ENCODE peak calls at places on chromosomes 5 and 9, in four cellular contexts. A, X, U and Y are unnamed samples.

GRCh38 chr5:22837803-22838202 is 15.3 kb downstream of the CDH12 start:
- DNase-seq in A (no peak), U (no peak), X (no peak), Y (no peak)

GRCh38 chr9:27715651-27716050 is 142.4 kb upstream of the C9orf72 start:
- DNase-seq in A (no peak), X (no peak), U (no peak), Y (no peak)

GRCh38 chr5:151005975-151006576 is 14.3 kb upstream of the GPX3 start:
- DNase-seq in U (no peak), A (no peak), X (no peak), Y (peak; percentile 61)

GRCh38 chr5:74639538-74640449 is 734 bp downstream of the ENC1 start:
- DNase-seq in A (no peak), X (no peak), U (peak; percentile 72), Y (peak; percentile 52)

GRCh38 chr9:110040788-110041187 is 167.2 kb downstream of the C9orf152 start:
- DNase-seq in U (no peak), A (peak; percentile 80), X (no peak), Y (no peak)

GRCh38 chr9:17810728-17811634 is 232.1 kb downstream of the SH3GL2 start:
- DNase-seq in U (no peak), X (peak; percentile 36), A (peak; percentile 7), Y (peak; percentile 65)

GRCh38 chr9:89446440-89447310 is 51.2 kb downstream of the SEMA4D start:
- DNase-seq in A (no peak), U (peak; percentile 33), X (no peak), Y (no peak)

GRCh38 chr5:100517301-100517974 is 17.7 kb upstream of the FAM174A start:
- DNase-seq in U (no peak), X (no peak), A (no peak), Y (no peak)

GRCh38 chr9:118222375-118222774 is 518.2 kb downstream of the TLR4 start:
- DNase-seq in X (peak; percentile 20), A (no peak), U (no peak), Y (no peak)

GRCh38 chr5:5278815-5279381 is 138.8 kb downstream of the ADAMTS16 start:
- DNase-seq in X (no peak), A (no peak), U (no peak), Y (no peak)

GRCh38 chr9:93061791-93062299 is 3.3 kb downstream of the SUSD3 start:
- DNase-seq in U (no peak), A (no peak), X (no peak), Y (peak; percentile 48)

GRCh38 chr5:74040811-74041491 is 415.0 kb downstream of the ARHGEF28 start:
- DNase-seq in U (no peak), A (peak; percentile 48), X (no peak), Y (no peak)

GRCh38 chr5:83562817-83563557 is 91.4 kb downstream of the VCAN start:
- DNase-seq in X (no peak), U (no peak), A (no peak), Y (no peak)

GRCh38 chr9:133862585-133863041 is 124.5 kb upstream of the SARDH start:
- DNase-seq in U (no peak), X (no peak), A (no peak), Y (peak; percentile 30)

GRCh38 chr9:91332476-91333231 is 29.1 kb downstream of the AUH start:
- DNase-seq in X (no peak), U (no peak), A (no peak), Y (no peak)

GRCh38 chr9:112870556-112870955 is 20.1 kb downstream of the SLC46A2 start:
- DNase-seq in X (no peak), A (no peak), U (no peak), Y (no peak)

DNA sequence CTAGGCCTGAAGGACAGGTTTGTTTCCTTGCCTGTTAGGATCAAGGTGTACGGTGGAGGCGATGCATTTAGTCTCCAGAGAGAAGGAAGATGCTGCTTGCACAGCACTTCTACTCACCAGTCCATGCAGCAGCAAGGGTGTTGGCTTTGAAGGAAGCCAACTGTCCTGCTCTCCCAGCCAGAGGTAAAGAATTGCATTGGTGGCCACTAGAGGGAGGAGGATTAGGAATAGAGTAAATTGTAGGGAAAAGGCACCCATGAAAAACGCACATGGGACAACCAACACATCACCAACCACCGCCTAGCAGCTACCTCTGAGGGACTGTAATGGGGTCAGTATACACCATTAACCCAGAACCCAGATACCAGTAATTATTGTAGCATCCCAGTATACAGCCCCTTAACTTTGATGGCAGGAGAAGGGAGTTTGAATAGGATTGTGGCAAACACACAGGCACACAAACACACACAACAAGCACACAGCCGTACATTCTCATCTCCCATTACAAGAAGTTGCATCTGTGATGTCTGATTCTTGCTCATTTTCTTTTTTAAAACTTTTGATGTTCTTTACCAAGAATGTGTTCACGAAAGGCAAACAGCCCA is 267.7 kb downstream of the ADAMTS6 start:
- DNase-seq in A (no peak), X (no peak), U (no peak), Y (no peak)
- H3K9me3 ChIP-seq in A (no peaks in the 10 kb centered on the region), X (no peaks in the 10 kb centered on the region), U (no peaks in the 10 kb centered on the region), Y (no peaks in the 10 kb centered on the region)

GRCh38 chr5:141392429-141393198 is at the start of gene PCDHGA8:
- DNase-seq in A (no peak), U (no peak), X (no peak), Y (no peak)
- H3K9me3 ChIP-seq in A (peaks cover 47% of the 10 kb centered on the region), U (no peaks in the 10 kb centered on the region), X (peaks cover 14% of the 10 kb centered on the region), Y (peaks cover 50% of the 10 kb centered on the region)

GRCh38 chr5:116231288-116231687 is 146.5 kb downstream of the COMMD10 start:
- DNase-seq in U (no peak), X (no peak), A (no peak), Y (no peak)
- H3K9me3 ChIP-seq in U (no peaks in the 10 kb centered on the region), X (no peaks in the 10 kb centered on the region), A (no peaks in the 10 kb centered on the region), Y (no peaks in the 10 kb centered on the region)

DNA sequence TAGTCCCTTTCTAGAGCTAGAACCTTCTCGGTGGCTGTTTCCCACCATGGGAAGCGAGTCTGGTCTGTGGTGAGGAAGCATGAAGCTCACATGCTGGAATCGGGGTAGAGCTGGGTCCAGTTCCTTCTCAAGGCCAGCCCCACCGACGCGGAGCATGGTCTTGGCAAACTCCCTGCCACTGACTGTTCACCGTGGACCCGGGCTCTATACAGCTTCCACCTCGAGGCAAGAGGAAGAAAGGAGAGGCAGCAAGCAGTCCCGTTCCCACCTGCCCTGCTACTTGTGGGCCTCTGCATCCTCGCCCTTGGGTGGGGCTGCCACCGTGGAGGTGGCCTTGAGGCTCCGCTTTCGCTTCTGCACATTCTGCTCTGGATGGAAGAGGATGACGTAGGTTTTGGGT is 13.7 kb downstream of the GRM6 start:
- DNase-seq in A (no peak), U (no peak), X (no peak), Y (no peak)
- H3K9me3 ChIP-seq in A (peaks cover 60% of the 10 kb centered on the region), U (no peaks in the 10 kb centered on the region), X (peaks cover 55% of the 10 kb centered on the region), Y (peaks cover 96% of the 10 kb centered on the region)

DNA sequence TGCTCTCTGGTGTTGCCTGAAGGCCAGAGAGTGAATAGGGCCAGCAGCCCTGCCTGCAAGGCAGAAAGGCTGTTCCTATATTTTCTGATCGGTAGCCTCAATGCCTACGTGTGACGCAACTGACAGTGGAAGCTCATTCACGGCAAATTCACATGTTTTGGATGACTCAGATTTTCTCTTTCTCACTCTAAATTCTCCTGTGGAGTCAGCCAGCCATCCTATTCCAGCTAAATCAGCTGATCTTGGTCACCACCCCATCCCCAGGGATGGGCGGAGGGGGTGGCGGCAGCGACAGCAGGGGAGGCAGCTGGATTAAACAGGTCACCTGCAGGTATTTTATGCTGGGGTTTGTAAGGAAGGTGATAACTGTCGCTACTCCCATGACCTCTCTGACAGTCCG is 52.3 kb downstream of the ZNF510 start:
- DNase-seq in A (no peak), U (no peak), X (no peak), Y (no peak)
- H3K9me3 ChIP-seq in A (no peaks in the 10 kb centered on the region), U (no peaks in the 10 kb centered on the region), X (peaks cover 5% of the 10 kb centered on the region), Y (no peaks in the 10 kb centered on the region)

DNA sequence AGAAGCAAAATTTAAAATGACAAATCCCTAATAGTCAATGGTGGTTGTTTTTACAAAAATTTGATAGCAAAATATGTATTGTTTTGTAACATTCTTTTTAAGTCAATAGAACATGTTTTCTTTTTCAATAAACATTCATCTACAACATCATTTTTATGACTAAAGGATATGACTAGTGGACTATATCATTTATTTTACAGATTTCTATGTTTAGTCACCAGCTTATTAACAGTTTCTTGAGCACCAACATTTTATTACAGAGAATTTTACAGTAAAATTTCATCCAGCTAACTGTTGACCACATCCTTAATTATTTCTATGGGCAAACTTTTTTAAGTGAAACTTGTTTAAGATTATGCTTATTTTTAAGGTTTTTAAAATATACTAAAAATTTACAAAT is 114.7 kb upstream of the IL7R start:
- DNase-seq in U (no peak), X (no peak), A (no peak), Y (no peak)
- H3K9me3 ChIP-seq in U (no peaks in the 10 kb centered on the region), X (no peaks in the 10 kb centered on the region), A (no peaks in the 10 kb centered on the region), Y (no peaks in the 10 kb centered on the region)